ENCODE peak calls at places on chromosomes 3 and 15, in five cellular contexts. L, I, S, R and X are unnamed samples.

GRCh38 chr15:45660231-45660979 is 25.6 kb downstream of the SQOR start:
- DNase-seq in S (no peak), R (no peak), L (peak; percentile 12), I (peak; percentile 70), X (no peak)

GRCh38 chr15:56339594-56339993 is 25.6 kb upstream of the TEX9 start:
- DNase-seq in S (no peak), R (no peak), L (no peak), I (no peak), X (no peak)

GRCh38 chr15:77784361-77785292 is 151.9 kb upstream of the LINGO1 start:
- DNase-seq in L (peak; percentile 20), I (no peak), R (no peak), S (peak; percentile 9), X (no peak)

GRCh38 chr3:5226783-5227182 is 39.3 kb downstream of the EDEM1 start:
- DNase-seq in R (no peak), I (no peak), L (peak; percentile 62), S (no peak), X (no peak)

GRCh38 chr15:61726166-61726565 is 334.1 kb downstream of the VPS13C start:
- DNase-seq in I (no peak), R (no peak), S (no peak), L (no peak), X (no peak)

GRCh38 chr15:75573001-75573400 is 6.1 kb downstream of the PTPN9 start:
- DNase-seq in S (no peak), I (no peak), L (peak; percentile 48), R (no peak), X (no peak)

GRCh38 chr3:56415672-56416071 is 52.6 kb downstream of the ERC2 start:
- DNase-seq in L (no peak), S (no peak), I (no peak), R (no peak), X (no peak)

GRCh38 chr15:55764398-55764797 is 21.4 kb upstream of the PRTG start:
- DNase-seq in I (no peak), L (no peak), S (no peak), R (no peak), X (no peak)

GRCh38 chr3:32703491-32703968 is 18.5 kb downstream of the CNOT10 start:
- DNase-seq in I (no peak), S (no peak), L (peak; percentile 36), R (no peak), X (no peak)

GRCh38 chr3:148790841-148791240 is 36.8 kb upstream of the CPB1 start:
- DNase-seq in L (peak; percentile 4), R (no peak), S (peak; percentile 30), I (no peak), X (no peak)

GRCh38 chr15:68578175-68578959 is 426 bp upstream of the CORO2B start:
- DNase-seq in S (peak; percentile 39), R (peak; percentile 57), L (peak; percentile 77), I (peak; percentile 89), X (peak; percentile 77)

GRCh38 chr15:41558400-41559238 is at the start of gene TYRO3:
- DNase-seq in I (peak; percentile 80), S (peak; percentile 61), L (peak; percentile 61), R (peak; percentile 59), X (peak; percentile 81)

GRCh38 chr15:64527263-64527984 is 67.0 kb downstream of the ZNF609 start:
- DNase-seq in S (no peak), L (peak; percentile 49), R (no peak), I (no peak), X (no peak)

GRCh38 chr3:159783780-159784747 is 204.6 kb upstream of the IL12A start:
- DNase-seq in I (no peak), L (no peak), R (no peak), S (no peak), X (no peak)

GRCh38 chr3:112038863-112039262 is 4.3 kb downstream of the TMPRSS7 start:
- DNase-seq in R (no peak), I (no peak), S (no peak), L (no peak), X (no peak)

GRCh38 chr3:37050242-37050641 is 56.9 kb downstream of the MLH1 start:
- DNase-seq in I (no peak), S (peak; percentile 13), R (no peak), L (no peak), X (no peak)

GRCh38 chr3:51798561-51798960 is 19.5 kb upstream of the IQCF6 start:
- DNase-seq in I (no peak), R (no peak), S (no peak), L (no peak), X (no peak)

GRCh38 chr3:192819001-192819569 is 91.7 kb upstream of the FGF12 start:
- DNase-seq in S (no peak), I (no peak), R (no peak), L (peak; percentile 84), X (no peak)

GRCh38 chr15:48861813-48862431 is 16.0 kb upstream of the EID1 start:
- DNase-seq in R (no peak), I (no peak), S (no peak), L (peak; percentile 88), X (no peak)

GRCh38 chr3:15299036-15299435 is 33.4 kb downstream of the SH3BP5 start:
- DNase-seq in L (no peak), I (no peak), S (no peak), R (no peak), X (no peak)

GRCh38 chr3:25812644-25813043 is 22.8 kb downstream of the OXSM start:
- DNase-seq in S (no peak), R (no peak), I (no peak), L (no peak), X (no peak)

GRCh38 chr3:146881366-146881765 is 276.2 kb upstream of the PLSCR5 start:
- DNase-seq in S (no peak), L (no peak), R (no peak), I (no peak), X (no peak)

GRCh38 chr3:45896956-45897355 is 10.6 kb downstream of the CCR9 start:
- DNase-seq in L (peak; percentile 32), I (no peak), S (no peak), R (no peak), X (no peak)

GRCh38 chr3:126983276-126983652 is 349 bp downstream of the PLXNA1 start:
- DNase-seq in L (peak; percentile 12), R (no peak), S (no peak), I (no peak), X (no peak)

GRCh38 chr3:71063768-71064287 is 519.7 kb downstream of the FOXP1 start:
- DNase-seq in I (peak; percentile 54), S (peak; percentile 52), R (peak; percentile 43), L (no peak), X (no peak)

GRCh38 chr15:36688310-36689102 is 109.1 kb downstream of the CDIN1 start:
- DNase-seq in R (no peak), L (peak; percentile 20), I (no peak), S (no peak), X (no peak)

GRCh38 chr3:12798559-12799179 is 2.2 kb downstream of the CAND2 start:
- DNase-seq in I (peak; percentile 91), R (no peak), L (no peak), S (no peak), X (no peak)

GRCh38 chr15:68218847-68219798 is 10.4 kb downstream of the CLN6 start:
- DNase-seq in S (no peak), I (no peak), L (no peak), R (no peak), X (peak; percentile 11)

GRCh38 chr3:150433347-150433746 is 25.2 kb downstream of the TSC22D2 start:
- DNase-seq in R (no peak), S (no peak), L (no peak), I (no peak), X (no peak)

GRCh38 chr3:69161587-69162196 is 39.3 kb upstream of the LMOD3 start:
- DNase-seq in R (no peak), S (peak; percentile 50), I (no peak), L (peak; percentile 74), X (no peak)

GRCh38 chr3:39801216-39801615 is 8.2 kb upstream of the MYRIP start:
- DNase-seq in R (no peak), I (no peak), S (no peak), L (no peak), X (no peak)

GRCh38 chr15:96345560-96346389 is 15.3 kb downstream of the NR2F2 start:
- DNase-seq in I (peak; percentile 89), S (peak; percentile 67), L (peak; percentile 87), R (no peak), X (no peak)

GRCh38 chr3:174325834-174326705 is 533.1 kb upstream of the NAALADL2 start:
- DNase-seq in R (no peak), I (no peak), S (no peak), L (peak; percentile 40), X (no peak)

GRCh38 chr3:178795349-178795748 is 259.1 kb downstream of the KCNMB2 start:
- DNase-seq in L (no peak), S (no peak), I (no peak), R (no peak), X (no peak)
- TF ChIP-seq CTCF in L (no peak), S (no peak), I (no peak), R (no peak), X (no peak)

GRCh38 chr15:59379524-59379923 is 6.9 kb upstream of the MYO1E start:
- DNase-seq in S (no peak), R (no peak), L (no peak), I (no peak), X (no peak)

GRCh38 chr15:59378855-59379254 is 6.2 kb upstream of the MYO1E start:
- DNase-seq in S (no peak), R (no peak), L (no peak), I (no peak), X (no peak)

GRCh38 chr15:59377940-59378339 is 5.3 kb upstream of the MYO1E start:
- DNase-seq in L (no peak), S (no peak), I (no peak), R (no peak), X (no peak)

GRCh38 chr15:59373215-59373614 is 544 bp upstream of the MYO1E start:
- DNase-seq in I (no peak), R (no peak), S (no peak), L (no peak), X (no peak)

DNA sequence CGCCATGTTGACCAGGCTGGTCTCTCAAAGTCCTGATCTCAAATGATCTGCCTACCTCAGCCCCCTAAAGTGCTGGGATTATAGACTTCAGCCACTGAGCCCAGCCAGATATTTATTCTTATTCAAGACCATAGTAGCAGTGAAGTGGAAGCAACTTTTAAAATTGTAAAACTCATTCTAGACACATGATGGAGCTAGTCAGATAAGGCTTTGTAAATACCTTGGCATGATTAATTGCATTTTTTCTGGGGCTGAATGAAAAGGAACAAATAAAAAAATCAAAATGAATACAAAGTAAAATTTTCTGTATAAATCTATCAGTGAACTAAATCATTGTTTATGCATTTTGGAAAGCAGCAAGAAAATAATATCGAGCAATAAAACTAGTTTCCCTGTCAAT is 4.1 kb upstream of the MYO1E start:
- DNase-seq in I (no peak), R (no peak), L (peak; percentile 46), S (no peak), X (no peak)
- TF ChIP-seq CTCF in I (no peak), R (no peak), L (no peak), S (no peak), X (no peak)

GRCh38 chr3:189270248-189270832 is 98.6 kb downstream of the TPRG1 start:
- DNase-seq in R (no peak), S (peak; percentile 73), I (peak; percentile 77), L (peak; percentile 86), X (no peak)
- TF ChIP-seq CTCF in R (no peak), S (peak; percentile 63), I (peak; percentile 65), L (peak; percentile 85), X (peak; percentile 68)

DNA sequence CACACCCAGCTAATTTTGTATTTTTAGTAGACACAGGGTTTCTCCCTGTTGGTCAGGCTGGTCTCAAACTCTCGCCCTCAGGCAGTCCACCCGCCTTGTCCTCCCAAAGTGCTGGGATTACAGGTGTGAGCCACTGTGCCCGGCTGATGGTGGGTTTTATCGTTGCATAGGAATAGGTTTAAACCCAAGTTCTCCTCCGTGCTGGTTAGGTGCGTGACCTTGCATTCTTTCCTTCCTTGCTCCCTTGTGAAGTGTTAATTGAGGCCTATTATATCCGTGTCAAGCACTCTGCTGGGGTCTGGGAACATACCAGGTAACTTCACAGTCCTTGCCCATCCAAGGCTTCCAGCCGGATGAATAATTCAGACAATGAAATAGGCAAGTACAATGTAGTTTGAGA is 19.3 kb upstream of the ETV5 start:
- DNase-seq in I (no peak), R (no peak), L (no peak), S (no peak), X (no peak)
- TF ChIP-seq CTCF in I (no peak), R (no peak), L (no peak), S (no peak), X (no peak)